ENCODE peak calls at places on chromosomes 7 and 10, in eight cellular contexts. One of them, this sample, is unnamed.
A peak's percentile ranks its signal among the peaks of the same experiment; 100 is the strongest.

GRCh38 chr10:14407567-14407966 is 76.8 kb upstream of the FRMD4A start:
- DNase-seq in central memory CD4-positive, alpha-beta T cell: no peak
- DNase-seq in left lobe of liver: no peak
- DNase-seq in NCI-H69: no peak
- DNase-seq in mesenchymal stem cell: no peak
- DNase-seq in M059J: no peak
- DNase-seq in Calu3: no peak
- DNase-seq in AG10803: no peak
- DNase-seq in this sample: no peak

GRCh38 chr7:155984609-155985405 is 172.5 kb upstream of the SHH start:
- DNase-seq in M059J: no peak
- DNase-seq in left lobe of liver: peak; percentile 30
- DNase-seq in NCI-H69: no peak
- DNase-seq in central memory CD4-positive, alpha-beta T cell: no peak
- DNase-seq in Calu3: no peak
- DNase-seq in AG10803: no peak
- DNase-seq in mesenchymal stem cell: no peak
- DNase-seq in this sample: no peak

GRCh38 chr7:97024209-97025129 is at the start of gene DLX5:
- DNase-seq in M059J: peak; percentile 66
- DNase-seq in NCI-H69: peak; percentile 99
- DNase-seq in mesenchymal stem cell: no peak
- DNase-seq in Calu3: peak; percentile 17
- DNase-seq in AG10803: peak; percentile 52
- DNase-seq in central memory CD4-positive, alpha-beta T cell: no peak
- DNase-seq in left lobe of liver: no peak
- DNase-seq in this sample: peak; percentile 18

GRCh38 chr7:30047124-30047523 is 18.9 kb downstream of the PLEKHA8 start:
- DNase-seq in M059J: no peak
- DNase-seq in mesenchymal stem cell: no peak
- DNase-seq in AG10803: no peak
- DNase-seq in central memory CD4-positive, alpha-beta T cell: no peak
- DNase-seq in NCI-H69: no peak
- DNase-seq in Calu3: no peak
- DNase-seq in left lobe of liver: no peak
- DNase-seq in this sample: no peak

GRCh38 chr7:142104550-142105527 is 6.7 kb upstream of the MGAM2 start:
- DNase-seq in central memory CD4-positive, alpha-beta T cell: no peak
- DNase-seq in NCI-H69: peak; percentile 29
- DNase-seq in mesenchymal stem cell: no peak
- DNase-seq in M059J: no peak
- DNase-seq in Calu3: peak; percentile 50
- DNase-seq in left lobe of liver: no peak
- DNase-seq in AG10803: no peak
- DNase-seq in this sample: peak; percentile 90

GRCh38 chr10:15106352-15107013 is 9.3 kb downstream of the RPP38 start:
- DNase-seq in AG10803: peak; percentile 66
- DNase-seq in central memory CD4-positive, alpha-beta T cell: peak; percentile 56
- DNase-seq in left lobe of liver: peak; percentile 54
- DNase-seq in NCI-H69: peak; percentile 56
- DNase-seq in mesenchymal stem cell: peak; percentile 80
- DNase-seq in M059J: peak; percentile 47
- DNase-seq in Calu3: peak; percentile 79
- DNase-seq in this sample: peak; percentile 66

GRCh38 chr10:3526721-3527120 is 258.3 kb downstream of the KLF6 start:
- DNase-seq in M059J: peak; percentile 73
- DNase-seq in central memory CD4-positive, alpha-beta T cell: no peak
- DNase-seq in left lobe of liver: no peak
- DNase-seq in mesenchymal stem cell: peak; percentile 94
- DNase-seq in AG10803: peak; percentile 89
- DNase-seq in NCI-H69: no peak
- DNase-seq in Calu3: no peak
- DNase-seq in this sample: no peak

GRCh38 chr10:25080880-25081581 is 64.6 kb downstream of the THNSL1 start:
- DNase-seq in M059J: peak; percentile 67
- DNase-seq in NCI-H69: peak; percentile 79
- DNase-seq in left lobe of liver: peak; percentile 90
- DNase-seq in Calu3: peak; percentile 87
- DNase-seq in AG10803: peak; percentile 85
- DNase-seq in central memory CD4-positive, alpha-beta T cell: peak; percentile 41
- DNase-seq in mesenchymal stem cell: peak; percentile 79
- DNase-seq in this sample: peak; percentile 88

GRCh38 chr10:105974803-105975456 is 1189.6 kb downstream of the SORCS1 start:
- DNase-seq in mesenchymal stem cell: no peak
- DNase-seq in Calu3: no peak
- DNase-seq in NCI-H69: peak; percentile 36
- DNase-seq in AG10803: peak; percentile 29
- DNase-seq in M059J: peak; percentile 35
- DNase-seq in left lobe of liver: peak; percentile 48
- DNase-seq in central memory CD4-positive, alpha-beta T cell: no peak
- DNase-seq in this sample: no peak

GRCh38 chr7:76063525-76063924 is 15.6 kb downstream of the MDH2 start:
- DNase-seq in AG10803: no peak
- DNase-seq in mesenchymal stem cell: no peak
- DNase-seq in Calu3: peak; percentile 30
- DNase-seq in left lobe of liver: peak; percentile 75
- DNase-seq in M059J: no peak
- DNase-seq in NCI-H69: peak; percentile 57
- DNase-seq in central memory CD4-positive, alpha-beta T cell: no peak
- DNase-seq in this sample: no peak

GRCh38 chr7:135708041-135708440 is 19.9 kb downstream of the SLC13A4 start:
- DNase-seq in Calu3: no peak
- DNase-seq in mesenchymal stem cell: no peak
- DNase-seq in left lobe of liver: no peak
- DNase-seq in M059J: no peak
- DNase-seq in AG10803: no peak
- DNase-seq in central memory CD4-positive, alpha-beta T cell: no peak
- DNase-seq in NCI-H69: no peak
- DNase-seq in this sample: no peak

GRCh38 chr10:9253121-9253520 is 1198.6 kb downstream of the GATA3 start:
- DNase-seq in left lobe of liver: no peak
- DNase-seq in AG10803: peak; percentile 8
- DNase-seq in mesenchymal stem cell: no peak
- DNase-seq in NCI-H69: no peak
- DNase-seq in M059J: peak; percentile 64
- DNase-seq in Calu3: no peak
- DNase-seq in central memory CD4-positive, alpha-beta T cell: no peak
- DNase-seq in this sample: no peak

GRCh38 chr7:64868469-64868868 is 34.6 kb upstream of the ZNF273 start:
- DNase-seq in mesenchymal stem cell: no peak
- DNase-seq in central memory CD4-positive, alpha-beta T cell: no peak
- DNase-seq in NCI-H69: no peak
- DNase-seq in M059J: no peak
- DNase-seq in AG10803: no peak
- DNase-seq in left lobe of liver: no peak
- DNase-seq in Calu3: no peak
- DNase-seq in this sample: no peak

GRCh38 chr7:46710927-46711326 is 789.9 kb upstream of the IGFBP3 start:
- DNase-seq in AG10803: peak; percentile 67
- DNase-seq in mesenchymal stem cell: peak; percentile 29
- DNase-seq in central memory CD4-positive, alpha-beta T cell: no peak
- DNase-seq in left lobe of liver: no peak
- DNase-seq in Calu3: no peak
- DNase-seq in M059J: peak; percentile 10
- DNase-seq in NCI-H69: no peak
- DNase-seq in this sample: no peak

GRCh38 chr7:95199779-95200558 is 124.4 kb downstream of the PON1 start:
- DNase-seq in M059J: peak; percentile 52
- DNase-seq in AG10803: peak; percentile 54
- DNase-seq in central memory CD4-positive, alpha-beta T cell: no peak
- DNase-seq in Calu3: peak; percentile 16
- DNase-seq in mesenchymal stem cell: peak; percentile 64
- DNase-seq in left lobe of liver: no peak
- DNase-seq in NCI-H69: peak; percentile 69
- DNase-seq in this sample: peak; percentile 49

GRCh38 chr7:46229409-46229808 is 308.3 kb upstream of the IGFBP3 start:
- DNase-seq in left lobe of liver: no peak
- DNase-seq in Calu3: no peak
- DNase-seq in AG10803: peak; percentile 78
- DNase-seq in NCI-H69: no peak
- DNase-seq in central memory CD4-positive, alpha-beta T cell: no peak
- DNase-seq in M059J: peak; percentile 92
- DNase-seq in mesenchymal stem cell: peak; percentile 91
- DNase-seq in this sample: peak; percentile 10

GRCh38 chr7:48295572-48295971 is 124.3 kb downstream of the ABCA13 start:
- DNase-seq in central memory CD4-positive, alpha-beta T cell: no peak
- DNase-seq in NCI-H69: no peak
- DNase-seq in M059J: no peak
- DNase-seq in left lobe of liver: no peak
- DNase-seq in Calu3: no peak
- DNase-seq in AG10803: no peak
- DNase-seq in mesenchymal stem cell: no peak
- DNase-seq in this sample: no peak

GRCh38 chr10:1048349-1048731 is 579 bp downstream of the IDI1 start:
- DNase-seq in AG10803: no peak
- DNase-seq in mesenchymal stem cell: no peak
- DNase-seq in left lobe of liver: peak; percentile 58
- DNase-seq in central memory CD4-positive, alpha-beta T cell: peak; percentile 73
- DNase-seq in NCI-H69: peak; percentile 56
- DNase-seq in Calu3: no peak
- DNase-seq in M059J: no peak
- DNase-seq in this sample: peak; percentile 9

GRCh38 chr10:27723436-27723835 is 22.2 kb downstream of the MKX start:
- DNase-seq in left lobe of liver: no peak
- DNase-seq in AG10803: peak; percentile 100
- DNase-seq in Calu3: no peak
- DNase-seq in M059J: peak; percentile 62
- DNase-seq in mesenchymal stem cell: no peak
- DNase-seq in NCI-H69: no peak
- DNase-seq in central memory CD4-positive, alpha-beta T cell: no peak
- DNase-seq in this sample: no peak

GRCh38 chr7:17406756-17407155 is 108.3 kb downstream of the AHR start:
- DNase-seq in left lobe of liver: no peak
- DNase-seq in M059J: peak; percentile 78
- DNase-seq in Calu3: no peak
- DNase-seq in NCI-H69: no peak
- DNase-seq in central memory CD4-positive, alpha-beta T cell: no peak
- DNase-seq in mesenchymal stem cell: peak; percentile 71
- DNase-seq in AG10803: peak; percentile 31
- DNase-seq in this sample: no peak

GRCh38 chr10:101130984-101131961 is at the start of gene TLX1:
- DNase-seq in Calu3: peak; percentile 28
- DNase-seq in left lobe of liver: peak; percentile 66
- DNase-seq in mesenchymal stem cell: no peak
- DNase-seq in AG10803: no peak
- DNase-seq in NCI-H69: peak; percentile 33
- DNase-seq in central memory CD4-positive, alpha-beta T cell: no peak
- DNase-seq in M059J: peak; percentile 13
- DNase-seq in this sample: no peak

GRCh38 chr10:34768261-34768971 is 46.7 kb downstream of the PARD3 start:
- DNase-seq in NCI-H69: peak; percentile 75
- DNase-seq in M059J: peak; percentile 42
- DNase-seq in AG10803: peak; percentile 77
- DNase-seq in central memory CD4-positive, alpha-beta T cell: no peak
- DNase-seq in mesenchymal stem cell: no peak
- DNase-seq in left lobe of liver: peak; percentile 92
- DNase-seq in Calu3: peak; percentile 73
- DNase-seq in this sample: no peak

GRCh38 chr7:155471728-155472127 is 13.8 kb downstream of the EN2 start:
- DNase-seq in M059J: no peak
- DNase-seq in NCI-H69: no peak
- DNase-seq in mesenchymal stem cell: no peak
- DNase-seq in AG10803: no peak
- DNase-seq in central memory CD4-positive, alpha-beta T cell: no peak
- DNase-seq in Calu3: no peak
- DNase-seq in left lobe of liver: no peak
- DNase-seq in this sample: no peak

GRCh38 chr10:77079902-77080301 is 557.7 kb downstream of the KCNMA1 start:
- DNase-seq in M059J: no peak
- DNase-seq in NCI-H69: no peak
- DNase-seq in mesenchymal stem cell: no peak
- DNase-seq in left lobe of liver: no peak
- DNase-seq in AG10803: no peak
- DNase-seq in central memory CD4-positive, alpha-beta T cell: no peak
- DNase-seq in Calu3: no peak
- DNase-seq in this sample: no peak

GRCh38 chr10:109963439-109963838 is 40.1 kb upstream of the XPNPEP1 start:
- DNase-seq in central memory CD4-positive, alpha-beta T cell: no peak
- DNase-seq in M059J: no peak
- DNase-seq in mesenchymal stem cell: no peak
- DNase-seq in Calu3: no peak
- DNase-seq in AG10803: peak; percentile 76
- DNase-seq in NCI-H69: peak; percentile 26
- DNase-seq in left lobe of liver: no peak
- DNase-seq in this sample: no peak

GRCh38 chr10:58590924-58591323 is 78.3 kb downstream of the BICC1 start:
- DNase-seq in Calu3: no peak
- DNase-seq in NCI-H69: no peak
- DNase-seq in mesenchymal stem cell: no peak
- DNase-seq in left lobe of liver: no peak
- DNase-seq in central memory CD4-positive, alpha-beta T cell: no peak
- DNase-seq in AG10803: no peak
- DNase-seq in M059J: no peak
- DNase-seq in this sample: no peak

GRCh38 chr10:22899307-22899706 is 28.5 kb upstream of the ARMC3 start:
- DNase-seq in M059J: no peak
- DNase-seq in left lobe of liver: no peak
- DNase-seq in central memory CD4-positive, alpha-beta T cell: no peak
- DNase-seq in NCI-H69: no peak
- DNase-seq in Calu3: no peak
- DNase-seq in mesenchymal stem cell: no peak
- DNase-seq in AG10803: no peak
- DNase-seq in this sample: no peak

GRCh38 chr10:74704629-74705360 is 121.6 kb upstream of the KAT6B start:
- DNase-seq in AG10803: peak; percentile 16
- DNase-seq in central memory CD4-positive, alpha-beta T cell: no peak
- DNase-seq in Calu3: no peak
- DNase-seq in left lobe of liver: no peak
- DNase-seq in mesenchymal stem cell: no peak
- DNase-seq in M059J: no peak
- DNase-seq in NCI-H69: peak; percentile 92
- DNase-seq in this sample: peak; percentile 26

GRCh38 chr10:8369666-8370065 is 315.2 kb downstream of the GATA3 start:
- DNase-seq in left lobe of liver: no peak
- DNase-seq in central memory CD4-positive, alpha-beta T cell: no peak
- DNase-seq in Calu3: no peak
- DNase-seq in AG10803: no peak
- DNase-seq in M059J: peak; percentile 82
- DNase-seq in mesenchymal stem cell: no peak
- DNase-seq in NCI-H69: no peak
- DNase-seq in this sample: no peak

GRCh38 chr10:60032723-60033122 is 126.4 kb upstream of the CCDC6 start:
- DNase-seq in M059J: peak; percentile 36
- DNase-seq in mesenchymal stem cell: peak; percentile 45
- DNase-seq in NCI-H69: peak; percentile 65
- DNase-seq in left lobe of liver: peak; percentile 48
- DNase-seq in Calu3: peak; percentile 78
- DNase-seq in AG10803: peak; percentile 41
- DNase-seq in central memory CD4-positive, alpha-beta T cell: no peak
- DNase-seq in this sample: peak; percentile 62

GRCh38 chr10:82378146-82378545 is 503.2 kb downstream of the NRG3 start:
- DNase-seq in M059J: peak; percentile 8
- DNase-seq in Calu3: peak; percentile 7
- DNase-seq in central memory CD4-positive, alpha-beta T cell: no peak
- DNase-seq in mesenchymal stem cell: peak; percentile 85
- DNase-seq in AG10803: peak; percentile 16
- DNase-seq in NCI-H69: peak; percentile 50
- DNase-seq in left lobe of liver: no peak
- DNase-seq in this sample: no peak

GRCh38 chr10:59433720-59434428 is 71.5 kb upstream of the FAM13C start:
- DNase-seq in left lobe of liver: no peak
- DNase-seq in Calu3: no peak
- DNase-seq in AG10803: no peak
- DNase-seq in NCI-H69: peak; percentile 4
- DNase-seq in mesenchymal stem cell: no peak
- DNase-seq in M059J: peak; percentile 24
- DNase-seq in central memory CD4-positive, alpha-beta T cell: no peak
- DNase-seq in this sample: no peak

GRCh38 chr7:22675917-22676343 is 51.1 kb upstream of the IL6 start:
- DNase-seq in AG10803: peak; percentile 54
- DNase-seq in left lobe of liver: no peak
- DNase-seq in NCI-H69: no peak
- DNase-seq in central memory CD4-positive, alpha-beta T cell: peak; percentile 57
- DNase-seq in Calu3: no peak
- DNase-seq in M059J: peak; percentile 75
- DNase-seq in mesenchymal stem cell: peak; percentile 85
- DNase-seq in this sample: no peak

GRCh38 chr7:71131753-71132520 is at the start of gene GALNT17:
- DNase-seq in central memory CD4-positive, alpha-beta T cell: no peak
- DNase-seq in left lobe of liver: no peak
- DNase-seq in mesenchymal stem cell: no peak
- DNase-seq in AG10803: no peak
- DNase-seq in NCI-H69: peak; percentile 52
- DNase-seq in M059J: no peak
- DNase-seq in Calu3: no peak
- DNase-seq in this sample: no peak